ENCODE peak calls at places on chromosome 4, in seven cellular contexts. V is neural progenitor cell, S is stomach, W is fibroblast of lung, Z is AG10803, X is brain microvascular endothelial cell, N is right atrium auricular region. P is an unnamed sample.

GRCh38 chr4:94221930-94222329 is 14.3 kb downstream of the SMARCAD1 start:
- DNase-seq in X (no peak), Z (no peak), N (no peak), S (no peak), W (no peak), V (no peak), P (no peak)

GRCh38 chr4:143473334-143474126 is 40.0 kb upstream of the SMARCA5 start:
- DNase-seq in S (no peak), W (no peak), Z (no peak), X (no peak), N (no peak), V (no peak), P (no peak)

GRCh38 chr4:8379771-8380170 is 60.8 kb downstream of the ACOX3 start:
- DNase-seq in X (no peak), V (no peak), Z (no peak), W (no peak), N (no peak), S (no peak), P (no peak)

GRCh38 chr4:10197952-10198351 is 81.4 kb upstream of the WDR1 start:
- DNase-seq in X (no peak), S (no peak), Z (no peak), V (no peak), W (no peak), N (no peak), P (no peak)

GRCh38 chr4:147831452-147832192 is 99.7 kb downstream of the ARHGAP10 start:
- DNase-seq in S (no peak), Z (peak; percentile 85), N (peak; percentile 67), X (peak; percentile 87), W (peak; percentile 90), V (no peak), P (peak; percentile 71)

GRCh38 chr4:23388699-23389395 is 501.0 kb downstream of the PPARGC1A start:
- DNase-seq in V (no peak), X (no peak), N (no peak), S (no peak), Z (no peak), W (no peak), P (no peak)

GRCh38 chr4:152225680-152226079 is 310.2 kb downstream of the FBXW7 start:
- DNase-seq in S (no peak), V (no peak), N (no peak), W (no peak), Z (no peak), X (no peak), P (no peak)

GRCh38 chr4:134024251-134024650 is 177.3 kb downstream of the PABPC4L start:
- DNase-seq in X (no peak), W (peak; percentile 24), S (no peak), Z (no peak), V (peak; percentile 43), N (no peak), P (no peak)

GRCh38 chr4:12538162-12538561 is 946.0 kb downstream of the RAB28 start:
- DNase-seq in N (no peak), S (no peak), V (no peak), W (no peak), X (no peak), Z (no peak), P (no peak)

GRCh38 chr4:97453186-97453585 is 690.1 kb downstream of the STPG2 start:
- DNase-seq in N (no peak), V (no peak), X (no peak), Z (no peak), S (no peak), W (no peak), P (no peak)

GRCh38 chr4:97457253-97457652 is 686.0 kb downstream of the STPG2 start:
- DNase-seq in W (no peak), S (no peak), V (no peak), X (no peak), Z (no peak), N (no peak), P (no peak)
- TF ChIP-seq CTCF in W (no peak), S (no peak), V (no peak), X (no peak), Z (no peak), N (no peak), P (no peak)

GRCh38 chr4:113758361-113758760 is 3.2 kb downstream of the CAMK2D start:
- DNase-seq in S (no peak), Z (peak; percentile 94), X (no peak), W (peak; percentile 87), N (no peak), V (no peak), P (peak; percentile 95)
- H3K4me3 ChIP-seq in S (peak overlapping the region; percentile 69), Z (peak overlapping the region; percentile 88), X (peak overlapping the region; percentile 15), W (peak overlapping the region; percentile 80), N (peak overlapping the region; percentile 89), V (no peak overlapping the region), P (peak overlapping the region; percentile 89)

DNA sequence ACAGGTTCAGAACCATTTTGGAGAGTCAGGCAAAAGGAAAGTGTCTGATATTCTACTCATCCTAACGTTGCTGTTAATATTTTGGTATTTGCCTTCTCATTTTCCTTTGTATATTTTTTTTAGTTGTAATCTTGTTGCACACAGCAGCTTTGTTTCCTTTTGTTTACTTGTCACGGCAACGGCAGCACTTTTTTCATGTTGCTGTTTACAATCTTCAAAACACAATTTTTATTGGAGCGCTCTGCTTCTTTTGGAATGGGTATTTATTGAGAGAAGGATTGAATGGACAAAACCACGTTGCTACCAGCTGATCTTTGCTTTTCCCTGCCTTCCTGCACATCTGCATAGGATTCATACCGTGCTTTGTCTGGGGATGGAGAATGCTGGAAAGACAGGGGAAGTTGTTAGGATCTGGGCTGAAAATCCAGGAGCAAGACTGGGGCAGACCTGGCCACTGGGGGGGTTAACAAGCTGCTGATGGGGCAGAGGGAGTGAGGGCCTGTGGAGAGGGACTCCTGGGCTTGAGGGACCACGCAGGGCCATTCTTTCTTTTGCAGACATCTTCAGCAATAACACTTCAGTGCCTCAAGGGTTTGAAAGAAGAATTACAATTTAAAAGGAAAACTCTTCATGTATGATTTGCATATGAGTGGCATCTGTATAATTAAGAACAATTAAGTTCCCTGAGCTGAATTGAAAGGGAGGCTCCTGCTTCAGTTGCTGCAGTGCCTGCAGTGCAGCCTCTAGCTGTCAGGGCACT is 69.8 kb downstream of the TMEM131L start:
- DNase-seq in N (no peak), Z (peak; percentile 62), X (no peak), S (no peak), V (peak; percentile 39), W (no peak), P (peak; percentile 27)
- TF ChIP-seq CTCF in N (no peak), Z (peak; percentile 15), X (peak; percentile 23), S (no peak), V (no peak), W (no peak), P (peak; percentile 9)

DNA sequence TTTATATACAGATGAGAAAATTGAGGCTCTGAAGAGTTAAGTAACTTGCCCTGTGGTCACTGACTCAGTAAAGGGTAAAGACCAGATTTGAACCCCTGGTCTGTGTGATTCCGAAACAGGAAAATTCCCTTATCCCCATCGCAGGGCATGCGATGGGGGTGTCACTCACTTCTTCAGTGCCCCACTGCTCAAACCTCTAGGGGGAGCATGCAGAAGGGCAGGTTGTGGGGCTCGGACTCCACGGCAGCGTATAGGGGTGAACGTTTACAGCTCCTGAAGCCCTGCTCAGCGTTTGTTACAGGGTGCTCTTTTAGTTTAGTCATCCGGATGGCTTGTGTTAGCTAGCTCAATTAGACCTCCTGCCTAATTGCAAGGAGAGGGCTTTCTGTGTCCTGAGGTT is 3.7 kb upstream of the EXOC1 start:
- DNase-seq in S (no peak), V (no peak), X (no peak), Z (no peak), N (no peak), W (no peak), P (no peak)
- H3K4me3 ChIP-seq in S (no peak overlapping the region), V (no peak overlapping the region), X (no peak overlapping the region), Z (no peak overlapping the region), N (no peak overlapping the region), W (no peak overlapping the region), P (no peak overlapping the region)

DNA sequence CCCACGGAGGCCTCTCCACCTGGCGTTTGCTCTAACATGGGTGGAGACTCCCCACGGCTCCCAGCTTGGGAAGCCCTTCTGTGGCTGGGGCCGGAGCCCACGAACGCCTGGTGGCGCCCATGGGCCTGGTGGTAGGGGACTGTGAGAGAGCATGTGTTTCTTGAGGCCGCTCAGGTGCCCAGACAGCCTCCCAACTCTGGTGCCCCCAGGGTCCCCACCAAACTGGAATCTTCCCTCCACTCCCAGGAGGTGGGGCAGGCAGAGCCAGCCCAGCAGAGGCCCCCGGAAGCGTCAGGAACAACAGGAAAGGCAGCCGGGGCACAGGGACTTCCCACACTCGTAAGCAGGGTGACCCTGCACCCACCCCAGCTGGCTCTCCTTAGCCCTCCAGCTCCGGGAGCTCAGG is 33.3 kb upstream of the FGFR3 start:
- DNase-seq in S (no peak), Z (no peak), W (no peak), V (no peak), X (no peak), N (no peak), P (no peak)
- TF ChIP-seq CTCF in S (no peak), Z (no peak), W (no peak), V (no peak), X (no peak), N (no peak), P (no peak)

P was measured in BJ.